ENCODE peak calls at places on chromosomes 2 and 18, in ten cellular contexts. I is fibroblast of mammary gland, G is AG10803, O is testis, H is osteoblast, W is heart right ventricle, D is neural progenitor cell, Q is BJ, N is cardiac muscle cell, U is foreskin fibroblast. Z is an unnamed sample.

GRCh38 chr18:34543940-34544339 is 166.2 kb upstream of the DTNA start:
- DNase-seq in I (no peak), G (no peak), O (no peak), H (no peak), W (no peak), D (no peak), Q (no peak), N (no peak), U (no peak), Z (no peak)

GRCh38 chr2:143205106-143205764 is 76.0 kb downstream of the ARHGAP15 start:
- DNase-seq in I (peak), G (peak), O (no peak), H (no peak), W (no peak), D (no peak), Q (no peak), N (no peak), U (no peak), Z (peak)

GRCh38 chr2:67997528-67998267 is 65.1 kb downstream of the C1D start:
- DNase-seq in I (peak), G (peak), O (no peak), H (peak), W (no peak), D (no peak), Q (peak), N (no peak), U (peak), Z (peak)

GRCh38 chr2:47016172-47016913 is 100.7 kb upstream of the MCFD2 start:
- DNase-seq in I (peak), G (peak), O (no peak), H (peak), W (no peak), D (peak), Q (peak), N (no peak), U (peak), Z (peak)

GRCh38 chr2:176186024-176186423 is 2.4 kb upstream of the HOXD1 start:
- DNase-seq in I (no peak), G (no peak), O (no peak), H (peak), W (no peak), D (no peak), Q (no peak), N (no peak), U (no peak), Z (no peak)

GRCh38 chr2:219497495-219498279 is 1.0 kb upstream of the GMPPA start:
- DNase-seq in I (peak), G (peak), O (peak), H (peak), W (peak), D (peak), Q (no peak), N (peak), U (peak), Z (peak)

GRCh38 chr2:28750316-28751101 is 1.1 kb upstream of the PPP1CB start:
- DNase-seq in I (no peak), G (peak), O (no peak), H (peak), W (peak), D (no peak), Q (no peak), N (peak), U (peak), Z (peak)

GRCh38 chr2:43460611-43461396 is 135.0 kb downstream of the THADA start:
- DNase-seq in I (no peak), G (peak), O (no peak), H (no peak), W (no peak), D (no peak), Q (no peak), N (no peak), U (no peak), Z (peak)

GRCh38 chr18:39057423-39058057 is 1491.9 kb upstream of the CELF4 start:
- DNase-seq in I (peak), G (no peak), O (no peak), H (no peak), W (no peak), D (no peak), Q (no peak), N (no peak), U (peak), Z (peak)

GRCh38 chr2:38154395-38154794 is 78.4 kb upstream of the CYP1B1 start:
- DNase-seq in I (peak), G (no peak), O (no peak), H (no peak), W (no peak), D (no peak), Q (no peak), N (no peak), U (no peak), Z (no peak)

GRCh38 chr2:166560022-166560421 is 66.0 kb upstream of the SCN7A start:
- DNase-seq in I (no peak), G (no peak), O (no peak), H (no peak), W (no peak), D (no peak), Q (no peak), N (no peak), U (no peak), Z (no peak)

GRCh38 chr2:17520761-17521160 is 2.5 kb upstream of the RAD51AP2 start:
- DNase-seq in I (no peak), G (no peak), O (no peak), H (no peak), W (no peak), D (no peak), Q (no peak), N (no peak), U (no peak), Z (no peak)

GRCh38 chr2:106956416-106956815 is 70.4 kb upstream of the ST6GAL2 start:
- DNase-seq in I (no peak), G (no peak), O (no peak), H (no peak), W (no peak), D (peak), Q (no peak), N (no peak), U (no peak), Z (no peak)

GRCh38 chr2:172836386-172837200 is 100.9 kb downstream of the RAPGEF4 start:
- DNase-seq in I (peak), G (peak), O (no peak), H (no peak), W (peak), D (no peak), Q (peak), N (no peak), U (peak), Z (peak)

GRCh38 chr2:23554054-23554697 is 169.2 kb downstream of the KLHL29 start:
- DNase-seq in I (peak), G (peak), O (peak), H (peak), W (no peak), D (no peak), Q (no peak), N (no peak), U (no peak), Z (peak)

GRCh38 chr18:13680612-13681011 is 45.7 kb downstream of the FAM210A start:
- DNase-seq in I (peak), G (no peak), O (no peak), H (no peak), W (peak), D (peak), Q (no peak), N (peak), U (no peak), Z (no peak)

GRCh38 chr2:45582522-45582921 is 28.5 kb downstream of the SRBD1 start:
- DNase-seq in I (no peak), G (no peak), O (no peak), H (no peak), W (no peak), D (no peak), Q (no peak), N (no peak), U (no peak), Z (no peak)

GRCh38 chr2:29876374-29876773 is 45.0 kb downstream of the ALK start:
- DNase-seq in I (no peak), G (no peak), O (no peak), H (no peak), W (no peak), D (no peak), Q (no peak), N (no peak), U (no peak), Z (no peak)

GRCh38 chr2:67565761-67566160 is 168.6 kb downstream of the ETAA1 start:
- DNase-seq in I (peak), G (peak), O (no peak), H (peak), W (peak), D (no peak), Q (no peak), N (no peak), U (peak), Z (peak)

GRCh38 chr2:224764565-224765236 is 48.5 kb upstream of the CCDC195 start:
- DNase-seq in I (no peak), G (no peak), O (no peak), H (peak), W (no peak), D (no peak), Q (no peak), N (no peak), U (no peak), Z (no peak)

GRCh38 chr2:176527141-176527901 is 258.1 kb downstream of the MTX2 start:
- DNase-seq in I (peak), G (peak), O (no peak), H (no peak), W (peak), D (no peak), Q (no peak), N (no peak), U (no peak), Z (peak)

GRCh38 chr2:11437602-11438001 is 28.4 kb downstream of the E2F6 start:
- DNase-seq in I (no peak), G (peak), O (no peak), H (no peak), W (no peak), D (no peak), Q (no peak), N (no peak), U (no peak), Z (no peak)

GRCh38 chr18:7064346-7064745 is 53.3 kb downstream of the LAMA1 start:
- DNase-seq in I (no peak), G (no peak), O (peak), H (no peak), W (no peak), D (no peak), Q (no peak), N (no peak), U (no peak), Z (no peak)

GRCh38 chr18:7062236-7062635 is 55.4 kb downstream of the LAMA1 start:
- DNase-seq in I (no peak), G (no peak), O (no peak), H (no peak), W (no peak), D (no peak), Q (no peak), N (no peak), U (no peak), Z (no peak)

GRCh38 chr18:7062844-7063243 is 54.8 kb downstream of the LAMA1 start:
- DNase-seq in I (no peak), G (no peak), O (no peak), H (no peak), W (no peak), D (no peak), Q (no peak), N (no peak), U (no peak), Z (no peak)

GRCh38 chr18:7059276-7059675 is 58.3 kb downstream of the LAMA1 start:
- DNase-seq in I (no peak), G (no peak), O (no peak), H (no peak), W (no peak), D (no peak), Q (no peak), N (no peak), U (no peak), Z (no peak)
- H3K4me3 ChIP-seq in I (no peak), G (no peak), O (no peak), H (no peak), W (no peak), D (no peak), Q (no peak), N (no peak), U (no peak), Z (no peak)

GRCh38 chr18:27608174-27608573 is 423.1 kb upstream of the CHST9 start:
- DNase-seq in I (no peak), G (no peak), O (no peak), H (no peak), W (no peak), D (no peak), Q (no peak), N (no peak), U (no peak), Z (no peak)
- TF ChIP-seq CTCF in I (no peak), G (no peak), O (no peak), H (no peak), W (no peak), D (no peak), Q (no peak), N (no peak), U (no peak), Z (no peak)

GRCh38 chr18:57353137-57353939 is 981 bp downstream of the ST8SIA3 start:
- DNase-seq in I (no peak), G (no peak), O (no peak), H (no peak), W (no peak), D (peak), Q (no peak), N (peak), U (no peak), Z (no peak)
- H3K4me3 ChIP-seq in I (no peak), G (no peak), O (peak), H (no peak), W (no peak), D (peak), Q (no peak), N (peak), U (no peak), Z (no peak)

GRCh38 chr18:52700116-52700515 is 360.1 kb downstream of the DCC start:
- DNase-seq in I (no peak), G (no peak), O (no peak), H (no peak), W (no peak), D (no peak), Q (no peak), N (no peak), U (no peak), Z (no peak)

GRCh38 chr18:52700757-52701156 is 360.8 kb downstream of the DCC start:
- DNase-seq in I (no peak), G (no peak), O (no peak), H (no peak), W (no peak), D (no peak), Q (no peak), N (no peak), U (no peak), Z (no peak)

DNA sequence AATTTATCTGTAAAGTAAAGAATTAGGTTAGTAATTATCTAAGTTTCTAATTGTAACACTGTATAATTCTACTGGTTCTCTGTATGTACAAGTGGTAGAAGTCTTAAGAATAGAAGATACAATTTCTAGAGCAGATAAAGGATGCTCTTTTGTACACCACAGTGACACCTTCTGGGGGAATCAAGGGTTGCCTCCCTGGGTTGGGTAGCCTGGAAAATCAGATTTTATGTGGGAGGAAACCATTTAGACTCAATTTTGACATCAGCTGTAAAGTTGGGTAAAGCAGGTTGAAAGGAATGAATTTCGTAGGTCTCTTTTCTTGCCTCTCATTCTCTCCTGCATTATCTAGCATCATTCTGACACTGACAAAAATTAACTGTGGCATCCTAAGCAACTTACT is 354.8 kb downstream of the DCC start:
- DNase-seq in I (no peak), G (no peak), O (peak), H (no peak), W (no peak), D (peak), Q (no peak), N (no peak), U (no peak), Z (no peak)
- TF ChIP-seq CTCF in I (peak), G (peak), O (peak), H (peak), W (peak), D (peak), Q (peak), N (peak), U (peak), Z (no peak)

Z was measured in fibroblast of the aortic adventitia.